ENCODE peak calls at places on chromosomes 5 and 9, in eight cellular contexts. D, P, Q, F, K, L, Z and R are unnamed samples.

GRCh38 chr9:78909566-78909965 is 612.6 kb downstream of the PSAT1 start:
- DNase-seq in D (no peak), P (no peak), Q (no peak), F (no peak), K (no peak), L (no peak), Z (no peak), R (no peak)

GRCh38 chr9:16848189-16848588 is 22.3 kb downstream of the BNC2 start:
- DNase-seq in D (no peak), P (no peak), Q (no peak), F (no peak), K (peak), L (no peak), Z (no peak), R (no peak)

GRCh38 chr5:139523635-139524445 is 37.3 kb upstream of the UBE2D2 start:
- DNase-seq in D (no peak), P (peak), Q (no peak), F (peak), K (no peak), L (no peak), Z (peak), R (peak)

GRCh38 chr9:121398374-121398773 is 28.3 kb upstream of the STOM start:
- DNase-seq in D (peak), P (no peak), Q (peak), F (no peak), K (no peak), L (no peak), Z (no peak), R (no peak)

GRCh38 chr5:14142202-14142855 is 813 bp upstream of the TRIO start:
- DNase-seq in D (no peak), P (no peak), Q (peak), F (peak), K (no peak), L (no peak), Z (no peak), R (no peak)

GRCh38 chr5:58259685-58260152 is 200.2 kb downstream of the PLK2 start:
- DNase-seq in D (peak), P (no peak), Q (peak), F (peak), K (no peak), L (no peak), Z (no peak), R (peak)

GRCh38 chr9:114477642-114478041 is 27.6 kb downstream of the WHRN start:
- DNase-seq in D (no peak), P (no peak), Q (no peak), F (no peak), K (no peak), L (no peak), Z (no peak), R (no peak)

GRCh38 chr5:135477594-135477993 is 25.4 kb upstream of the TIFAB start:
- DNase-seq in D (no peak), P (no peak), Q (no peak), F (no peak), K (no peak), L (no peak), Z (no peak), R (no peak)

GRCh38 chr5:31029925-31030324 is 163.6 kb upstream of the CDH6 start:
- DNase-seq in D (peak), P (peak), Q (no peak), F (no peak), K (no peak), L (peak), Z (no peak), R (no peak)

GRCh38 chr5:12592228-12592627 is 688.0 kb upstream of the CTNND2 start:
- DNase-seq in D (no peak), P (no peak), Q (no peak), F (no peak), K (no peak), L (no peak), Z (no peak), R (no peak)

GRCh38 chr5:91849069-91849468 is 466.0 kb upstream of the ARRDC3 start:
- DNase-seq in D (no peak), P (no peak), Q (no peak), F (no peak), K (no peak), L (no peak), Z (no peak), R (no peak)

GRCh38 chr9:113566011-113566711 is 102.6 kb downstream of the RGS3 start:
- DNase-seq in D (no peak), P (no peak), Q (no peak), F (no peak), K (no peak), L (no peak), Z (no peak), R (no peak)

GRCh38 chr5:128782446-128782845 is 182.8 kb upstream of the SLC27A6 start:
- DNase-seq in D (peak), P (no peak), Q (peak), F (no peak), K (no peak), L (peak), Z (no peak), R (no peak)

GRCh38 chr5:96220610-96221390 is 212.2 kb downstream of the PCSK1 start:
- DNase-seq in D (peak), P (no peak), Q (peak), F (no peak), K (no peak), L (no peak), Z (no peak), R (no peak)

GRCh38 chr9:19048966-19049871 is at the start of gene RRAGA:
- DNase-seq in D (peak), P (peak), Q (peak), F (peak), K (peak), L (peak), Z (peak), R (peak)

GRCh38 chr9:121489344-121489743 is 10.3 kb downstream of the GGTA1 start:
- DNase-seq in D (no peak), P (no peak), Q (no peak), F (no peak), K (no peak), L (no peak), Z (no peak), R (no peak)

GRCh38 chr5:72231989-72232703 is 87.9 kb downstream of the MRPS27 start:
- DNase-seq in D (no peak), P (no peak), Q (peak), F (no peak), K (no peak), L (no peak), Z (no peak), R (no peak)